ENCODE peak calls at places on chromosome 19, in seven cellular contexts. N is KBM-7, L is GM06990, X is K562, D is ELR, W is nucleus accumbens, P is endodermal cell. M is an unnamed sample.

GRCh38 chr19:10450853-10451609 is 30.7 kb downstream of the PDE4A start:
- DNase-seq in N (peak), L (no peak), X (peak), D (peak), W (no peak), P (peak), M (no peak)

GRCh38 chr19:18961767-18962423 is 20.9 kb upstream of the HOMER3 start:
- DNase-seq in N (no peak), L (no peak), X (peak), D (no peak), W (no peak), P (peak), M (no peak)

GRCh38 chr19:18863843-18864362 is 32.1 kb downstream of the CERS1 start:
- DNase-seq in N (no peak), L (no peak), X (no peak), D (no peak), W (no peak), P (no peak), M (no peak)

GRCh38 chr19:2084993-2085720 is 11.0 kb downstream of the MOB3A start:
- DNase-seq in N (peak), L (peak), X (no peak), D (peak), W (no peak), P (no peak), M (peak)

GRCh38 chr19:1864480-1865171 is 1.2 kb upstream of the KLF16 start:
- DNase-seq in N (peak), L (peak), X (peak), D (peak), W (no peak), P (peak), M (peak)

GRCh38 chr19:18160441-18160791 is 7.5 kb downstream of the PIK3R2 start:
- DNase-seq in N (no peak), L (no peak), X (no peak), D (peak), W (no peak), P (no peak), M (no peak)

GRCh38 chr19:41328818-41329220 is 18.8 kb downstream of the CCDC97 start:
- DNase-seq in N (peak), L (no peak), X (no peak), D (no peak), W (no peak), P (no peak), M (no peak)

GRCh38 chr19:17379221-17379631 is 2.1 kb upstream of the PLVAP start:
- DNase-seq in N (peak), L (no peak), X (peak), D (no peak), W (no peak), P (peak), M (peak)

GRCh38 chr19:38880882-38881609 is 3.0 kb upstream of the RINL start:
- DNase-seq in N (no peak), L (no peak), X (peak), D (no peak), W (no peak), P (peak), M (no peak)

GRCh38 chr19:36151144-36152051 is 849 bp downstream of the COX7A1 start:
- DNase-seq in N (no peak), L (no peak), X (no peak), D (no peak), W (no peak), P (peak), M (no peak)

GRCh38 chr19:40358773-40359172 is 10.3 kb downstream of the PLD3 start:
- DNase-seq in N (peak), L (peak), X (no peak), D (no peak), W (no peak), P (no peak), M (peak)

GRCh38 chr19:18603958-18604819 is 2.4 kb downstream of the CRLF1 start:
- DNase-seq in N (no peak), L (no peak), X (no peak), D (no peak), W (no peak), P (peak), M (no peak)

GRCh38 chr19:8511573-8512101 is 2.3 kb downstream of the ZNF414 start:
- DNase-seq in N (no peak), L (no peak), X (no peak), D (no peak), W (no peak), P (no peak), M (no peak)

GRCh38 chr19:4684312-4685095 is 14.4 kb upstream of the MYDGF start:
- DNase-seq in N (no peak), L (no peak), X (no peak), D (peak), W (no peak), P (no peak), M (no peak)

GRCh38 chr19:49512970-49513745 is 697 bp downstream of the FCGRT start:
- DNase-seq in N (no peak), L (no peak), X (peak), D (no peak), W (no peak), P (peak), M (no peak)

GRCh38 chr19:8311461-8312260 is 3.5 kb upstream of the CD320 start:
- DNase-seq in N (no peak), L (no peak), X (peak), D (no peak), W (no peak), P (no peak), M (no peak)

GRCh38 chr19:6854758-6855157 is 32.6 kb upstream of the ADGRE1 start:
- DNase-seq in N (no peak), L (no peak), X (no peak), D (no peak), W (no peak), P (no peak), M (no peak)